ENCODE peak calls at places on chromosome 14, in nine cellular contexts. One of them, this sample, is unnamed.
A peak's percentile ranks its signal among the peaks of the same experiment; 100 is the strongest.

GRCh38 chr14:90487031-90487430 is 90.2 kb downstream of the CALM1 start:
- DNase-seq in cardiac muscle cell: no peak
- DNase-seq in K562: no peak
- DNase-seq in pancreas: peak; percentile 40
- DNase-seq in lung: no peak
- DNase-seq in testis: no peak
- DNase-seq in neuronal stem cell: no peak
- DNase-seq in HCT116: no peak
- DNase-seq in GM23338: peak; percentile 32
- DNase-seq in this sample: no peak

GRCh38 chr14:72947366-72948160 is 21.3 kb downstream of the DCAF4 start:
- DNase-seq in cardiac muscle cell: no peak
- DNase-seq in K562: no peak
- DNase-seq in pancreas: no peak
- DNase-seq in lung: no peak
- DNase-seq in testis: no peak
- DNase-seq in neuronal stem cell: no peak
- DNase-seq in HCT116: no peak
- DNase-seq in GM23338: no peak
- DNase-seq in this sample: no peak

GRCh38 chr14:89185919-89186849 is 230.8 kb downstream of the FOXN3 start:
- DNase-seq in cardiac muscle cell: peak; percentile 41
- DNase-seq in K562: peak; percentile 10
- DNase-seq in pancreas: no peak
- DNase-seq in lung: no peak
- DNase-seq in testis: no peak
- DNase-seq in neuronal stem cell: no peak
- DNase-seq in HCT116: peak; percentile 73
- DNase-seq in GM23338: no peak
- DNase-seq in this sample: no peak

GRCh38 chr14:40476005-40476404 is 1043.8 kb upstream of the FBXO33 start:
- DNase-seq in cardiac muscle cell: no peak
- DNase-seq in K562: no peak
- DNase-seq in pancreas: no peak
- DNase-seq in lung: no peak
- DNase-seq in testis: no peak
- DNase-seq in neuronal stem cell: no peak
- DNase-seq in HCT116: no peak
- DNase-seq in GM23338: no peak
- DNase-seq in this sample: no peak

GRCh38 chr14:52279405-52279804 is 11.9 kb downstream of the PTGDR start:
- DNase-seq in cardiac muscle cell: no peak
- DNase-seq in K562: peak; percentile 11
- DNase-seq in pancreas: no peak
- DNase-seq in lung: no peak
- DNase-seq in testis: no peak
- DNase-seq in neuronal stem cell: no peak
- DNase-seq in HCT116: no peak
- DNase-seq in GM23338: no peak
- DNase-seq in this sample: no peak

GRCh38 chr14:57979376-57980048 is 113.6 kb upstream of the SLC35F4 start:
- DNase-seq in cardiac muscle cell: no peak
- DNase-seq in K562: no peak
- DNase-seq in pancreas: no peak
- DNase-seq in lung: no peak
- DNase-seq in testis: no peak
- DNase-seq in neuronal stem cell: no peak
- DNase-seq in HCT116: no peak
- DNase-seq in GM23338: no peak
- DNase-seq in this sample: no peak

GRCh38 chr14:94098359-94098758 is 12.2 kb upstream of the IFI27 start:
- DNase-seq in cardiac muscle cell: no peak
- DNase-seq in K562: no peak
- DNase-seq in pancreas: no peak
- DNase-seq in lung: no peak
- DNase-seq in testis: no peak
- DNase-seq in neuronal stem cell: no peak
- DNase-seq in HCT116: no peak
- DNase-seq in GM23338: no peak
- DNase-seq in this sample: no peak

GRCh38 chr14:20262642-20263128 is 23.6 kb downstream of the OR11H4 start:
- DNase-seq in cardiac muscle cell: no peak
- DNase-seq in K562: peak; percentile 40
- DNase-seq in pancreas: no peak
- DNase-seq in lung: no peak
- DNase-seq in testis: no peak
- DNase-seq in neuronal stem cell: no peak
- DNase-seq in HCT116: peak; percentile 6
- DNase-seq in GM23338: peak; percentile 54
- DNase-seq in this sample: no peak

GRCh38 chr14:20494935-20495766 is 10.2 kb upstream of the RNASE10 start:
- DNase-seq in cardiac muscle cell: no peak
- DNase-seq in K562: no peak
- DNase-seq in pancreas: no peak
- DNase-seq in lung: no peak
- DNase-seq in testis: no peak
- DNase-seq in neuronal stem cell: no peak
- DNase-seq in HCT116: peak; percentile 22
- DNase-seq in GM23338: no peak
- DNase-seq in this sample: no peak

GRCh38 chr14:52380294-52380693 is 66.2 kb downstream of the PTGER2 start:
- DNase-seq in cardiac muscle cell: no peak
- DNase-seq in K562: no peak
- DNase-seq in pancreas: no peak
- DNase-seq in lung: no peak
- DNase-seq in testis: no peak
- DNase-seq in neuronal stem cell: no peak
- DNase-seq in HCT116: no peak
- DNase-seq in GM23338: no peak
- DNase-seq in this sample: no peak

GRCh38 chr14:60331201-60332045 is 82.4 kb downstream of the PPM1A start:
- DNase-seq in cardiac muscle cell: peak; percentile 89
- DNase-seq in K562: peak; percentile 79
- DNase-seq in pancreas: peak; percentile 79
- DNase-seq in lung: peak; percentile 73
- DNase-seq in testis: peak; percentile 86
- DNase-seq in neuronal stem cell: peak; percentile 88
- DNase-seq in HCT116: peak; percentile 67
- DNase-seq in GM23338: peak; percentile 96
- DNase-seq in this sample: peak; percentile 50

GRCh38 chr14:60506010-60506409 is 2.9 kb upstream of the SIX6 start:
- DNase-seq in cardiac muscle cell: no peak
- DNase-seq in K562: no peak
- DNase-seq in pancreas: no peak
- DNase-seq in lung: no peak
- DNase-seq in testis: no peak
- DNase-seq in neuronal stem cell: no peak
- DNase-seq in HCT116: no peak
- DNase-seq in GM23338: peak; percentile 30
- DNase-seq in this sample: no peak

GRCh38 chr14:53295985-53296582 is 143.0 kb upstream of the DDHD1 start:
- DNase-seq in cardiac muscle cell: peak; percentile 66
- DNase-seq in K562: peak; percentile 48
- DNase-seq in pancreas: no peak
- DNase-seq in lung: no peak
- DNase-seq in testis: no peak
- DNase-seq in neuronal stem cell: peak; percentile 36
- DNase-seq in HCT116: peak; percentile 23
- DNase-seq in GM23338: peak; percentile 76
- DNase-seq in this sample: no peak

GRCh38 chr14:102955636-102956035 is 33.2 kb downstream of the AMN start:
- DNase-seq in cardiac muscle cell: no peak
- DNase-seq in K562: no peak
- DNase-seq in pancreas: no peak
- DNase-seq in lung: no peak
- DNase-seq in testis: no peak
- DNase-seq in neuronal stem cell: no peak
- DNase-seq in HCT116: no peak
- DNase-seq in GM23338: no peak
- DNase-seq in this sample: no peak
- H3K36me3 ChIP-seq in cardiac muscle cell: peaks cover 37% of the 10 kb centered on the region
- H3K36me3 ChIP-seq in K562: peaks cover 24% of the 10 kb centered on the region
- H3K36me3 ChIP-seq in pancreas: no peaks in the 10 kb centered on the region
- H3K36me3 ChIP-seq in lung: peaks cover 38% of the 10 kb centered on the region
- H3K36me3 ChIP-seq in testis: no peaks in the 10 kb centered on the region
- H3K36me3 ChIP-seq in neuronal stem cell: peaks cover 36% of the 10 kb centered on the region
- H3K36me3 ChIP-seq in HCT116: peaks cover 36% of the 10 kb centered on the region
- H3K36me3 ChIP-seq in GM23338: peaks cover 17% of the 10 kb centered on the region
- H3K36me3 ChIP-seq in this sample: peaks cover 99% of the 10 kb centered on the region

GRCh38 chr14:50400461-50400860 is 3.8 kb upstream of the CDKL1 start:
- DNase-seq in cardiac muscle cell: no peak
- DNase-seq in K562: no peak
- DNase-seq in pancreas: no peak
- DNase-seq in lung: no peak
- DNase-seq in testis: no peak
- DNase-seq in neuronal stem cell: no peak
- DNase-seq in HCT116: no peak
- DNase-seq in GM23338: no peak
- DNase-seq in this sample: no peak

GRCh38 chr14:50402965-50403364 is 6.3 kb upstream of the CDKL1 start:
- DNase-seq in cardiac muscle cell: no peak
- DNase-seq in K562: no peak
- DNase-seq in pancreas: no peak
- DNase-seq in lung: no peak
- DNase-seq in testis: no peak
- DNase-seq in neuronal stem cell: no peak
- DNase-seq in HCT116: no peak
- DNase-seq in GM23338: no peak
- DNase-seq in this sample: no peak

GRCh38 chr14:50407089-50407813 is 10.6 kb upstream of the CDKL1 start:
- DNase-seq in cardiac muscle cell: no peak
- DNase-seq in K562: no peak
- DNase-seq in pancreas: no peak
- DNase-seq in lung: no peak
- DNase-seq in testis: peak; percentile 21
- DNase-seq in neuronal stem cell: no peak
- DNase-seq in HCT116: no peak
- DNase-seq in GM23338: no peak
- DNase-seq in this sample: no peak

GRCh38 chr14:50399251-50400032 is 2.8 kb upstream of the CDKL1 start:
- DNase-seq in cardiac muscle cell: no peak
- DNase-seq in K562: no peak
- DNase-seq in pancreas: no peak
- DNase-seq in lung: no peak
- DNase-seq in testis: peak; percentile 32
- DNase-seq in neuronal stem cell: no peak
- DNase-seq in HCT116: peak; percentile 4
- DNase-seq in GM23338: no peak
- DNase-seq in this sample: no peak

DNA sequence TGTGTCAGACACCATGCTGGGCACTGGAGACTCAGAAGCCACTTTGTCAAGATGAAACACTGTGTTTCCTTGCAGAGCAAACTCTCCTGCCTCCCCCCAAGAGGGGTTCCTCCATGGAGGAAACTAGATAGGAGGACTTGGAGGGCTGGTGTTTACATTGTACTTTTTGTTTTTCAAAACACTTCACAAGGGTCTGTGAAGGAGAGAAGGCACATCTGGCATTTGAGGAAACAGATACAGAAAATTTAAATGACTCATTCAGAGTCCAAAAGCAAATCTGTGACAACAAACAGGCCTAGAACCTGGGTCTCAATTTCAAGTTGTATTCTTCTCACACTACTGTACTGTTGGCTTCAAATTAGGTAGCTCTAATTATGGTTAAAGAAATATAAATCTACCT is 6.8 kb upstream of the CDKL1 start:
- DNase-seq in cardiac muscle cell: no peak
- DNase-seq in K562: no peak
- DNase-seq in pancreas: no peak
- DNase-seq in lung: no peak
- DNase-seq in testis: no peak
- DNase-seq in neuronal stem cell: no peak
- DNase-seq in HCT116: no peak
- DNase-seq in GM23338: no peak
- DNase-seq in this sample: no peak
- H3K27ac ChIP-seq in cardiac muscle cell: no peak overlapping the region
- H3K27ac ChIP-seq in K562: no peak overlapping the region
- H3K27ac ChIP-seq in pancreas: no peak overlapping the region
- H3K27ac ChIP-seq in lung: no peak overlapping the region
- H3K27ac ChIP-seq in testis: no peak overlapping the region
- H3K27ac ChIP-seq in neuronal stem cell: no peak overlapping the region
- H3K27ac ChIP-seq in HCT116: no peak overlapping the region
- H3K27ac ChIP-seq in GM23338: no peak overlapping the region
- H3K27ac ChIP-seq in this sample: no peak overlapping the region

DNA sequence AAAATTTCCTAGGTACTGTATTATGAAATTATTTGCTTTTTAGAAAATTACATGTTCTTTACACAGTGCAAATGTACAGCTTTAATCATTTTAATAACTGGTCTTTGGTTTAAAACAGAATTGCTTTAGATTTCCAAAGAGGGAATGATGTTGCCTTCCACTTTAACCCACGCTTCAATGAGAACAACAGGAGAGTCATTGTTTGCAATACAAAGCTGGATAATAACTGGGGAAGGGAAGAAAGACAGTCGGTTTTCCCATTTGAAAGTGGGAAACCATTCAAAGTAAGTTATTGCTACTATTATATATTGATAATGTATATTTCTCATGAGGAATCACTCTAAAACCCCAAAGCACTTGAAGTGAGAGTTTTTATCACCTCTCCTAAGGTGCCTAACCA is 13.4 kb downstream of the LGALS3 start:
- DNase-seq in cardiac muscle cell: no peak
- DNase-seq in K562: no peak
- DNase-seq in pancreas: no peak
- DNase-seq in lung: no peak
- DNase-seq in testis: no peak
- DNase-seq in neuronal stem cell: no peak
- DNase-seq in HCT116: no peak
- DNase-seq in GM23338: no peak
- DNase-seq in this sample: no peak
- H3K36me3 ChIP-seq in cardiac muscle cell: no peaks in the 10 kb centered on the region
- H3K36me3 ChIP-seq in K562: peaks cover 29% of the 10 kb centered on the region
- H3K36me3 ChIP-seq in pancreas: no peaks in the 10 kb centered on the region
- H3K36me3 ChIP-seq in lung: peaks cover 41% of the 10 kb centered on the region
- H3K36me3 ChIP-seq in testis: no peaks in the 10 kb centered on the region
- H3K36me3 ChIP-seq in neuronal stem cell: peaks cover 16% of the 10 kb centered on the region
- H3K36me3 ChIP-seq in HCT116: peaks cover 39% of the 10 kb centered on the region
- H3K36me3 ChIP-seq in GM23338: peaks cover 28% of the 10 kb centered on the region
- H3K36me3 ChIP-seq in this sample: peaks cover 3% of the 10 kb centered on the region

DNA sequence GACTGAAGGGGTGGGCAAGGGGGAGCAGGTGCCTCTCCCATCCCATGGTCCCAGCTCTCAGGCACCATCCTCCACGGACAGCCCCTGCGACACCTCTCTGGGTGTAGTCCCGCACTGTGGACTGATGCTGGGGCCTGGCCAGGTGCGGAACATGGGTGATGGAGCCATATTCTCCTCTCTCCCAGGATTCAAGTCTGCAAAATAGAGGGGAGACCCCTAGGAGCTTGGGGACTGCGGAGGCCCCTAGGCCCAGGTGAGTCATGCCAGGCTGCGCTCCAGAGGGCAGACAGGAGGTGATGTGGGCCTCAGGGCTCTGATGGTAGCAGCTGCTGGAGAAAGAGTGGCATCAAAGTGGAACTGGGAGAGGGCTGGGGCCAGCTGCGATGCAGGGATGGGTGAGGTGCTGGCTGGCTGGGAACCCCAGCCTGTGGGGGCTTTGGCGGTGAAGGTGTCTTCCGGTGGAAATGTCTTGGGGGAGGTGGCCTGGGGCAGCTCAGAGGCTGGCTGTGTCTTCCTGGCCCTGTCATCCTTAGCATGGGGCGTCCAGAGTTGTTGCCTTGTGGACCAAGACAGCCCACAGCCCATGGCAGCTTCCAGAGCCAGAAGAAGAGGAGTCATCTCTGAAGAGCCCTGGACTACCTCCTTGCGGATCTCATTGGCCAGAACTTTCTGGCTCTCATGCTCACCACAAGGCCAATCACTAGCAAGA is 149.1 kb downstream of the KIF26A start:
- DNase-seq in cardiac muscle cell: no peak
- DNase-seq in K562: no peak
- DNase-seq in pancreas: peak; percentile 45
- DNase-seq in lung: no peak
- DNase-seq in testis: no peak
- DNase-seq in neuronal stem cell: no peak
- DNase-seq in HCT116: no peak
- DNase-seq in GM23338: no peak
- DNase-seq in this sample: peak; percentile 21
- H3K27ac ChIP-seq in cardiac muscle cell: no peak overlapping the region
- H3K27ac ChIP-seq in K562: no peak overlapping the region
- H3K27ac ChIP-seq in pancreas: no peak overlapping the region
- H3K27ac ChIP-seq in lung: no peak overlapping the region
- H3K27ac ChIP-seq in testis: no peak overlapping the region
- H3K27ac ChIP-seq in neuronal stem cell: no peak overlapping the region
- H3K27ac ChIP-seq in HCT116: no peak overlapping the region
- H3K27ac ChIP-seq in GM23338: no peak overlapping the region
- H3K27ac ChIP-seq in this sample: no peak overlapping the region